ENCODE peak calls at places on chromosome 16, in six cellular contexts. R is ovary, B is stomach, N is tibial nerve, X is A549, A is adrenal gland. G is an unnamed sample.

GRCh38 chr16:30628628-30629342 is 18.6 kb upstream of the ZNF689 start:
- DNase-seq in A (peak; percentile 85), B (peak; percentile 91), R (peak; percentile 88), X (peak; percentile 86), N (peak; percentile 83), G (peak; percentile 44)

GRCh38 chr16:69823831-69824563 is 61.9 kb downstream of the WWP2 start:
- DNase-seq in N (peak; percentile 20), R (peak; percentile 88), X (no peak), B (peak; percentile 69), A (peak; percentile 79), G (no peak)

GRCh38 chr16:87393680-87394055 is 1.5 kb downstream of the MAP1LC3B start:
- DNase-seq in X (no peak), N (no peak), R (no peak), B (no peak), A (no peak), G (no peak)

GRCh38 chr16:8510160-8510559 is 80.2 kb downstream of the TMEM114 start:
- DNase-seq in R (no peak), A (no peak), X (no peak), B (no peak), N (no peak), G (no peak)

GRCh38 chr16:19356024-19356952 is 61.4 kb upstream of the TMC5 start:
- DNase-seq in X (no peak), B (no peak), N (no peak), A (no peak), R (no peak), G (no peak)

GRCh38 chr16:27748868-27749546 is 199.1 kb downstream of the KATNIP start:
- DNase-seq in R (peak; percentile 49), A (peak; percentile 27), N (no peak), B (no peak), X (peak; percentile 37), G (peak; percentile 90)

GRCh38 chr16:65834680-65835079 is 531.8 kb upstream of the CDH5 start:
- DNase-seq in N (no peak), A (no peak), B (no peak), X (no peak), R (no peak), G (no peak)

GRCh38 chr16:46714797-46715591 is 25.5 kb downstream of the ORC6 start:
- DNase-seq in N (no peak), X (no peak), B (no peak), A (no peak), R (no peak), G (no peak)

GRCh38 chr16:24156777-24157176 is 99.4 kb upstream of the CACNG3 start:
- DNase-seq in R (no peak), B (no peak), N (no peak), A (no peak), X (no peak), G (no peak)

GRCh38 chr16:48231675-48232214 is 12.4 kb upstream of the LONP2 start:
- DNase-seq in R (no peak), A (peak; percentile 41), B (peak; percentile 44), X (peak; percentile 65), N (no peak), G (peak; percentile 24)

GRCh38 chr16:73572135-73572534 is 524.2 kb upstream of the ZFHX3 start:
- DNase-seq in B (peak; percentile 58), A (peak; percentile 95), R (no peak), X (peak; percentile 5), N (peak; percentile 16), G (no peak)

GRCh38 chr16:80954985-80955384 is 51.7 kb downstream of the CMC2 start:
- DNase-seq in B (no peak), A (peak; percentile 24), X (no peak), N (no peak), R (no peak), G (no peak)

GRCh38 chr16:8956265-8957060 is 7.2 kb downstream of the USP7 start:
- DNase-seq in B (no peak), A (peak; percentile 51), X (no peak), R (peak; percentile 51), N (no peak), G (no peak)

GRCh38 chr16:87809150-87809902 is 43.5 kb upstream of the KLHDC4 start:
- DNase-seq in B (no peak), A (no peak), N (no peak), X (no peak), R (no peak), G (no peak)

GRCh38 chr16:4987250-4987579 is 29.1 kb downstream of the SEC14L5 start:
- DNase-seq in X (no peak), R (no peak), B (no peak), N (no peak), A (no peak), G (no peak)

GRCh38 chr16:67537270-67537635 is 8.6 kb downstream of the RIPOR1 start:
- DNase-seq in N (no peak), B (peak; percentile 58), X (no peak), R (peak; percentile 78), A (peak; percentile 73), G (no peak)

GRCh38 chr16:19463468-19464315 is 46.0 kb downstream of the TMC5 start:
- DNase-seq in A (no peak), R (no peak), X (no peak), N (no peak), B (peak; percentile 39), G (no peak)

GRCh38 chr16:73047536-73048291 is at the start of gene ZFHX3:
- DNase-seq in X (peak; percentile 73), R (peak; percentile 66), N (peak; percentile 63), B (peak; percentile 79), A (peak; percentile 74), G (no peak)

GRCh38 chr16:78448658-78449327 is 349.3 kb downstream of the WWOX start:
- DNase-seq in A (no peak), X (no peak), N (no peak), B (no peak), R (no peak), G (no peak)

GRCh38 chr16:66085651-66086050 is 280.8 kb upstream of the CDH5 start:
- DNase-seq in X (no peak), A (no peak), B (no peak), R (no peak), N (no peak), G (no peak)

GRCh38 chr16:87201052-87201451 is 116.1 kb downstream of the C16orf95 start:
- DNase-seq in N (peak; percentile 57), B (no peak), X (peak; percentile 56), R (peak; percentile 49), A (peak; percentile 69), G (peak; percentile 80)

GRCh38 chr16:55622930-55623561 is 32.7 kb upstream of the SLC6A2 start:
- DNase-seq in X (peak; percentile 39), A (peak; percentile 25), R (no peak), B (no peak), N (no peak), G (no peak)

GRCh38 chr16:48365601-48366164 is 19.5 kb downstream of the SIAH1 start:
- DNase-seq in B (peak; percentile 94), N (peak; percentile 81), A (peak; percentile 91), X (peak; percentile 93), R (peak; percentile 83), G (peak; percentile 70)

GRCh38 chr16:49491736-49492089 is 118.1 kb downstream of the C16orf78 start:
- DNase-seq in R (peak; percentile 42), N (no peak), X (peak; percentile 10), B (no peak), A (peak; percentile 64), G (no peak)

GRCh38 chr16:69309316-69309715 is 1.8 kb upstream of the VPS4A start:
- DNase-seq in B (no peak), N (no peak), A (no peak), R (peak; percentile 25), X (no peak), G (no peak)

GRCh38 chr16:77169650-77170236 is 21.2 kb upstream of the MON1B start:
- DNase-seq in R (no peak), N (no peak), X (peak; percentile 61), B (peak; percentile 47), A (peak; percentile 26), G (no peak)

GRCh38 chr16:81315271-81316175 is 761 bp downstream of the GAN start:
- DNase-seq in A (peak; percentile 69), X (peak; percentile 34), B (peak; percentile 68), N (no peak), R (peak; percentile 52), G (peak; percentile 23)

DNA sequence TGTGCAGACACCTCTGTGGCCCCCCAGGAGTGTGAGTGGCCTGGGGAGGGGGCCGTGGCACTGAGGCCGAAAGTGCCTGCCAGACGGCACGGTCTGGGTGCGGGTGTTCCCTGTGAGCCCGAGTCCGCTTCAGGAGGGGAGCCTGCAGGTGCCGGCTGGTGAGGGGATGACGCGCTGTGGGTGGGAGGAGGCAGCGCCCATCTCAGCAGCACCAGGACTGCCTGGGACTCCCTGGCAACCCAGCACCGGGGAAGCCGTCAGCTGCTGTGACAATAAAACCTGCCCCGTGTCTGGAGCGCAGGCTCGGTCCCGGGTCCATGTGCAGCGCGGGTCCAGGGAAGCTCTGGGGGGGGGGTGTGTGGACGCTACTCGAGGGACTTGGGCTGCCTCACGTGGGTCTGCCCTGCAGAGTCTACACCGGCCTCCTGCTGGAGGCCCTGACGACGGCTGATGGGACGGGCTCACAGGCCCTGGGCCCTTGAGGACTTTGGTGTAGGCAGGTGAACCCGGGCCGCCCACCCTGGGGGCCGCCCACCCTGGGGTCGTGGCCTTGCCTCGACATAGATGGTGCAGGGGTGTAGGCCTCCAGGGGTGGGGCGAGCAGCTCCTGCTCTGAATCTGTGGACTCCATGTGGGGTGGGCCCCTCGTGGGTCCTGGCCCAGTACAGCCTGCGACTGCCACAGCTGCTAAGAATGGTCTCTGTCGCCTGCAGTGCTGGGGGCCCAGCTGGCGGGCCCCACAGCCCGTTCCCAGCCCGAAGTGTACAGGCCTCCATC is 5.9 kb upstream of the RAB40C start:
- DNase-seq in B (no peak), X (peak; percentile 47), A (no peak), N (no peak), R (no peak), G (no peak)
- TF ChIP-seq POLR2A in B (no peak), X (no peak), A (no peak), N (no peak), R (no peak), G (no peak)

GRCh38 chr16:21158208-21159110 is at the start of gene LDAF1:
- DNase-seq in N (peak; percentile 66), R (peak; percentile 83), A (peak; percentile 88), B (peak; percentile 88), X (peak; percentile 64), G (peak; percentile 87)
- TF ChIP-seq POLR2A in N (no peak), R (no peak), A (peak; percentile 33), B (no peak), X (no peak), G (peak; percentile 20)

GRCh38 chr16:84504420-84505248 is at the start of gene MEAK7:
- DNase-seq in X (peak; percentile 98), N (peak; percentile 99), A (peak; percentile 99), B (peak; percentile 99), R (peak; percentile 99), G (peak; percentile 89)
- TF ChIP-seq POLR2A in X (peak; percentile 81), N (peak; percentile 52), A (no peak), B (no peak), R (peak; percentile 67), G (peak; percentile 66)

DNA sequence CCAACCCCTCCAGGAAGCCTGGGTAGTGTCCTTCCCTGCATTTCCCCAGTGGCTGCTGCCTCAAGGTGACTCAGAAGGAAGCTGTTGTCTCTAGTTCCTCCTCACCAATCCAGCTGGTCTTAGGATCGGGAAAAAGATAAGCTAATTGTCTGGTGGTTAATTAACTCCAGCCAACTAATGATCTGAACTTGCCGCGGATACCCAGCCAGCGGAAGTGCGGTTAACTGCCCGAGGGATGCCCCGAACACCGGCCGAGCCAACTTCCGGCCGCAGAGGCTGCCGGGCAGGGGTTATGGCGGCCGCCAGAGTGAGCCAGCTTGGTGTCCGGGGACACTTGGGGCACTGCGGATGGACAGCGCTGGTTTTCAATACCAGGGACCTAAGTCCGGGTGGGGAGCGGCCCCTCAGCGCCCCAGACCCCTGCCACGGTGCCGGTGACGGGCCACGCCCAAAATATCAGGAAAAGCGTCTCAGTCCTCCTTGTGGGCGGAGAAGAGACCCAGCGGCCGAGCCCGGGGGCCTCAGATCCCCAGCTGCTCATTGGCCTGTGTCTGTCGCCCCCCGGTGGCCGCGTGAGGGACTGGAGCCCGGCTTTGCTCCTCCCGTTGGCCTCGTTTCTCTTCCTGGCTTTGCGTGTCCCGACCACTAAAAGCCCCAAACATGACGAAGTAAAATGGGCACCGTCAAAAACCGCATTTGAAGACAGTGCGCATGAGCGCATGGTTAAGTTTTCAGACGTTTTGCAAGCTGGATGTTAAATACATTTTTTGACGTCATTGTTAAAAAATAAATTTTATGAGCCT is 10.2 kb upstream of the PRSS22 start:
- DNase-seq in R (peak; percentile 93), B (peak; percentile 96), A (peak; percentile 93), X (peak; percentile 96), N (peak; percentile 92), G (peak; percentile 94)
- TF ChIP-seq POLR2A in R (peak; percentile 49), B (peak; percentile 14), A (peak; percentile 72), X (peak; percentile 71), N (no peak), G (peak; percentile 58)

G was measured in H54.